ENCODE peak calls at places on chromosomes 5 and 9, in nine cellular contexts. One of them, this sample, is unnamed.

GRCh38 chr9:77843088-77843985 is 188.3 kb downstream of the GNAQ start:
- DNase-seq in amniotic epithelial cell: no peak
- DNase-seq in fibroblast of lung: no peak
- DNase-seq in effector memory CD4-positive, alpha-beta T cell: no peak
- DNase-seq in GM10248: no peak
- DNase-seq in activated CD4-positive, CD25-positive, alpha-beta regulatory T cell treated with anti-CD3 and anti-CD28 coated beads, Interleukin-2, amount 50 U/mL, for 16 hours: no peak
- DNase-seq in heart right ventricle: no peak
- DNase-seq in ecto neural progenitor cell: no peak
- DNase-seq in GM04504: no peak
- DNase-seq in this sample: no peak

GRCh38 chr9:76218868-76219462 is 175.3 kb downstream of the RFK start:
- DNase-seq in amniotic epithelial cell: no peak
- DNase-seq in fibroblast of lung: no peak
- DNase-seq in effector memory CD4-positive, alpha-beta T cell: no peak
- DNase-seq in GM10248: no peak
- DNase-seq in activated CD4-positive, CD25-positive, alpha-beta regulatory T cell treated with anti-CD3 and anti-CD28 coated beads, Interleukin-2, amount 50 U/mL, for 16 hours: no peak
- DNase-seq in heart right ventricle: no peak
- DNase-seq in ecto neural progenitor cell: peak
- DNase-seq in GM04504: no peak
- DNase-seq in this sample: no peak

GRCh38 chr9:132155514-132155913 is 6.3 kb upstream of the NTNG2 start:
- DNase-seq in amniotic epithelial cell: no peak
- DNase-seq in fibroblast of lung: no peak
- DNase-seq in effector memory CD4-positive, alpha-beta T cell: no peak
- DNase-seq in GM10248: no peak
- DNase-seq in activated CD4-positive, CD25-positive, alpha-beta regulatory T cell treated with anti-CD3 and anti-CD28 coated beads, Interleukin-2, amount 50 U/mL, for 16 hours: no peak
- DNase-seq in heart right ventricle: no peak
- DNase-seq in ecto neural progenitor cell: no peak
- DNase-seq in GM04504: no peak
- DNase-seq in this sample: peak

GRCh38 chr9:77926314-77926959 is 105.2 kb downstream of the GNAQ start:
- DNase-seq in amniotic epithelial cell: peak
- DNase-seq in fibroblast of lung: peak
- DNase-seq in effector memory CD4-positive, alpha-beta T cell: no peak
- DNase-seq in GM10248: no peak
- DNase-seq in activated CD4-positive, CD25-positive, alpha-beta regulatory T cell treated with anti-CD3 and anti-CD28 coated beads, Interleukin-2, amount 50 U/mL, for 16 hours: no peak
- DNase-seq in heart right ventricle: no peak
- DNase-seq in ecto neural progenitor cell: no peak
- DNase-seq in GM04504: peak
- DNase-seq in this sample: no peak

GRCh38 chr9:86655147-86655546 is 292.2 kb downstream of the GAS1 start:
- DNase-seq in amniotic epithelial cell: no peak
- DNase-seq in fibroblast of lung: peak
- DNase-seq in effector memory CD4-positive, alpha-beta T cell: no peak
- DNase-seq in GM10248: no peak
- DNase-seq in activated CD4-positive, CD25-positive, alpha-beta regulatory T cell treated with anti-CD3 and anti-CD28 coated beads, Interleukin-2, amount 50 U/mL, for 16 hours: no peak
- DNase-seq in heart right ventricle: no peak
- DNase-seq in ecto neural progenitor cell: no peak
- DNase-seq in GM04504: no peak
- DNase-seq in this sample: no peak

GRCh38 chr5:140549237-140550144 is 2.0 kb downstream of the EIF4EBP3 start:
- DNase-seq in amniotic epithelial cell: peak
- DNase-seq in fibroblast of lung: peak
- DNase-seq in effector memory CD4-positive, alpha-beta T cell: no peak
- DNase-seq in GM10248: no peak
- DNase-seq in activated CD4-positive, CD25-positive, alpha-beta regulatory T cell treated with anti-CD3 and anti-CD28 coated beads, Interleukin-2, amount 50 U/mL, for 16 hours: no peak
- DNase-seq in heart right ventricle: peak
- DNase-seq in ecto neural progenitor cell: no peak
- DNase-seq in GM04504: no peak
- DNase-seq in this sample: peak

GRCh38 chr5:96904054-96904931 is 28.0 kb downstream of the ERAP2 start:
- DNase-seq in amniotic epithelial cell: peak
- DNase-seq in fibroblast of lung: peak
- DNase-seq in effector memory CD4-positive, alpha-beta T cell: no peak
- DNase-seq in GM10248: no peak
- DNase-seq in activated CD4-positive, CD25-positive, alpha-beta regulatory T cell treated with anti-CD3 and anti-CD28 coated beads, Interleukin-2, amount 50 U/mL, for 16 hours: no peak
- DNase-seq in heart right ventricle: no peak
- DNase-seq in ecto neural progenitor cell: no peak
- DNase-seq in GM04504: no peak
- DNase-seq in this sample: no peak

GRCh38 chr5:28580616-28581015 is 1542.2 kb upstream of the CDH9 start:
- DNase-seq in amniotic epithelial cell: peak
- DNase-seq in fibroblast of lung: peak
- DNase-seq in effector memory CD4-positive, alpha-beta T cell: no peak
- DNase-seq in GM10248: no peak
- DNase-seq in activated CD4-positive, CD25-positive, alpha-beta regulatory T cell treated with anti-CD3 and anti-CD28 coated beads, Interleukin-2, amount 50 U/mL, for 16 hours: no peak
- DNase-seq in heart right ventricle: no peak
- DNase-seq in ecto neural progenitor cell: no peak
- DNase-seq in GM04504: no peak
- DNase-seq in this sample: no peak

GRCh38 chr9:88034964-88035363 is 60.6 kb upstream of the CDK20 start:
- DNase-seq in amniotic epithelial cell: no peak
- DNase-seq in fibroblast of lung: no peak
- DNase-seq in effector memory CD4-positive, alpha-beta T cell: no peak
- DNase-seq in GM10248: no peak
- DNase-seq in activated CD4-positive, CD25-positive, alpha-beta regulatory T cell treated with anti-CD3 and anti-CD28 coated beads, Interleukin-2, amount 50 U/mL, for 16 hours: no peak
- DNase-seq in heart right ventricle: no peak
- DNase-seq in ecto neural progenitor cell: no peak
- DNase-seq in GM04504: no peak
- DNase-seq in this sample: no peak

This sample was measured in osteoblast.